ENCODE peak calls at places on chromosomes 12 and 14, in five cellular contexts. I is stomach; D is effector CD4-positive, alpha-beta T cell; W is left kidney; H is cardiac fibroblast. V is an unnamed sample.

GRCh38 chr12:132494294-132495164 is 4.6 kb downstream of the FBRSL1 start:
- DNase-seq in D (no peak), W (peak), H (no peak), I (peak), V (no peak)

GRCh38 chr14:100838493-100839440 is 12.8 kb downstream of the MEG3 start:
- DNase-seq in W (no peak), D (no peak), H (no peak), I (no peak), V (peak)

GRCh38 chr14:38199768-38200167 is 7.9 kb upstream of the SSTR1 start:
- DNase-seq in H (peak), D (no peak), W (no peak), I (no peak), V (no peak)

GRCh38 chr12:30928356-30929264 is 2.1 kb downstream of the TSPAN11 start:
- DNase-seq in I (no peak), D (no peak), W (peak), H (no peak), V (no peak)

GRCh38 chr12:100963381-100963780 is 168.8 kb downstream of the ANO4 start:
- DNase-seq in H (peak), D (no peak), I (no peak), W (no peak), V (no peak)

GRCh38 chr12:75954076-75954475 is 77.5 kb downstream of the PHLDA1 start:
- DNase-seq in W (no peak), I (no peak), H (peak), D (no peak), V (peak)

GRCh38 chr12:2834581-2835491 is at the start of gene NRIP2:
- DNase-seq in I (no peak), D (no peak), W (peak), H (peak), V (peak)

GRCh38 chr12:11769723-11770514 is 120.4 kb downstream of the ETV6 start:
- DNase-seq in I (no peak), D (no peak), H (no peak), W (no peak), V (no peak)

GRCh38 chr14:86683525-86683924 is 1153.6 kb downstream of the FLRT2 start:
- DNase-seq in H (no peak), W (no peak), I (no peak), D (no peak), V (no peak)

V was measured in mesendoderm.